ENCODE peak calls at places on chromosomes 13 and 19, in five cellular contexts. U, B, Z, G and O are unnamed samples.

GRCh38 chr19:58040751-58041525 is 7.1 kb downstream of the ZSCAN1 start:
- DNase-seq in U (no peak), B (no peak), Z (no peak), G (no peak), O (no peak)

GRCh38 chr19:12669272-12670158 is 2.9 kb downstream of the WDR83 start:
- DNase-seq in U (peak; percentile 78), B (peak; percentile 62), Z (peak; percentile 78), G (peak; percentile 82), O (peak; percentile 72)

GRCh38 chr19:17977488-17977887 is 10.6 kb downstream of the KCNN1 start:
- DNase-seq in U (no peak), B (no peak), Z (no peak), G (no peak), O (no peak)

GRCh38 chr13:64180756-64181155 is 2765.1 kb upstream of the PCDH20 start:
- DNase-seq in U (no peak), B (no peak), Z (no peak), G (no peak), O (no peak)

GRCh38 chr13:20125129-20125782 is 35.6 kb downstream of the GJA3 start:
- DNase-seq in U (no peak), B (no peak), Z (no peak), G (no peak), O (no peak)

GRCh38 chr19:44943801-44944249 is 1.8 kb downstream of the APOC4 start:
- DNase-seq in U (peak; percentile 41), B (no peak), Z (peak; percentile 78), G (no peak), O (no peak)

GRCh38 chr19:49453757-49454248 is 778 bp downstream of the ALDH16A1 start:
- DNase-seq in U (no peak), B (no peak), Z (no peak), G (no peak), O (no peak)

GRCh38 chr13:34701919-34702318 is 240.2 kb upstream of the NBEA start:
- DNase-seq in U (no peak), B (no peak), Z (no peak), G (no peak), O (no peak)

GRCh38 chr19:39003188-39003587 is 27.6 kb upstream of the FBXO17 start:
- DNase-seq in U (no peak), B (no peak), Z (no peak), G (no peak), O (no peak)

GRCh38 chr13:24664726-24665409 is 15.3 kb upstream of the ATP12A start:
- DNase-seq in U (no peak), B (no peak), Z (no peak), G (no peak), O (no peak)

GRCh38 chr19:4539169-4539696 is 603 bp downstream of the LRG1 start:
- DNase-seq in U (no peak), B (no peak), Z (no peak), G (no peak), O (no peak)

GRCh38 chr19:5210556-5210955 is 130.1 kb downstream of the PTPRS start:
- DNase-seq in U (no peak), B (no peak), Z (no peak), G (no peak), O (no peak)

GRCh38 chr13:81487151-81487550 is 1146.2 kb upstream of the SPRY2 start:
- DNase-seq in U (no peak), B (no peak), Z (no peak), G (peak; percentile 68), O (no peak)